ENCODE peak calls at places on chromosomes 16 and 17, in eight cellular contexts. I, U, Z, R, P, O, T and K are unnamed samples.

GRCh38 chr16:14509675-14510132 is 120.4 kb downstream of the PARN start:
- DNase-seq in I (no peak), U (peak), Z (no peak), R (no peak), P (no peak), O (no peak), T (no peak), K (no peak)

GRCh38 chr16:24836836-24837235 is 8.9 kb upstream of the SLC5A11 start:
- DNase-seq in I (no peak), U (no peak), Z (no peak), R (no peak), P (no peak), O (no peak), T (no peak), K (no peak)

GRCh38 chr17:40533896-40534295 is 31.4 kb downstream of the CCR7 start:
- DNase-seq in I (no peak), U (no peak), Z (no peak), R (no peak), P (no peak), O (no peak), T (no peak), K (no peak)

GRCh38 chr17:9427460-9428315 is 147.9 kb downstream of the STX8 start:
- DNase-seq in I (no peak), U (no peak), Z (no peak), R (no peak), P (peak), O (no peak), T (no peak), K (no peak)

GRCh38 chr16:22673463-22673862 is 140.5 kb upstream of the HS3ST2 start:
- DNase-seq in I (no peak), U (no peak), Z (no peak), R (no peak), P (no peak), O (no peak), T (no peak), K (no peak)

GRCh38 chr16:57720142-57720575 is 15.4 kb upstream of the KATNB1 start:
- DNase-seq in I (no peak), U (peak), Z (peak), R (peak), P (no peak), O (no peak), T (peak), K (peak)

GRCh38 chr16:67528870-67529638 is 425 bp downstream of the RIPOR1 start:
- DNase-seq in I (no peak), U (peak), Z (peak), R (no peak), P (no peak), O (no peak), T (peak), K (peak)

GRCh38 chr16:85350973-85351372 is 238.7 kb upstream of the CIBAR2 start:
- DNase-seq in I (no peak), U (peak), Z (no peak), R (peak), P (peak), O (peak), T (no peak), K (peak)

GRCh38 chr16:57998484-57998883 is 2.0 kb downstream of the ZNF319 start:
- DNase-seq in I (peak), U (peak), Z (peak), R (no peak), P (no peak), O (no peak), T (no peak), K (peak)

GRCh38 chr17:34816806-34817205 is 144.5 kb downstream of the CCT6B start:
- DNase-seq in I (no peak), U (no peak), Z (no peak), R (no peak), P (no peak), O (no peak), T (no peak), K (no peak)

GRCh38 chr16:30715777-30716445 is 16.9 kb downstream of the SRCAP start:
- DNase-seq in I (peak), U (peak), Z (peak), R (no peak), P (no peak), O (no peak), T (no peak), K (no peak)

GRCh38 chr17:44464037-44464436 is 39.2 kb downstream of the GPATCH8 start:
- DNase-seq in I (no peak), U (peak), Z (no peak), R (no peak), P (no peak), O (no peak), T (no peak), K (peak)

GRCh38 chr17:49217651-49218413 is 7.3 kb downstream of the ABI3 start:
- DNase-seq in I (peak), U (no peak), Z (peak), R (no peak), P (peak), O (no peak), T (peak), K (no peak)

GRCh38 chr16:80158766-80159165 is 382.0 kb upstream of the DYNLRB2 start:
- DNase-seq in I (no peak), U (no peak), Z (no peak), R (peak), P (no peak), O (no peak), T (no peak), K (no peak)

GRCh38 chr17:9308069-9308468 is 267.6 kb downstream of the STX8 start:
- DNase-seq in I (no peak), U (no peak), Z (no peak), R (no peak), P (no peak), O (no peak), T (no peak), K (no peak)

GRCh38 chr17:49483588-49484509 is 11.2 kb upstream of the NGFR start:
- DNase-seq in I (no peak), U (no peak), Z (peak), R (no peak), P (no peak), O (no peak), T (no peak), K (no peak)

GRCh38 chr16:72934661-72935403 is 113.1 kb downstream of the ZFHX3 start:
- DNase-seq in I (no peak), U (peak), Z (no peak), R (no peak), P (no peak), O (no peak), T (no peak), K (no peak)

GRCh38 chr17:34843682-34844081 is 117.6 kb downstream of the CCT6B start:
- DNase-seq in I (no peak), U (no peak), Z (no peak), R (no peak), P (no peak), O (no peak), T (no peak), K (no peak)

GRCh38 chr16:57667526-57668258 is 414 bp upstream of the ADGRG3 start:
- DNase-seq in I (no peak), U (no peak), Z (peak), R (no peak), P (peak), O (no peak), T (no peak), K (peak)

GRCh38 chr17:30334421-30334820 is 564 bp upstream of the TMIGD1 start:
- DNase-seq in I (no peak), U (no peak), Z (no peak), R (no peak), P (no peak), O (no peak), T (no peak), K (no peak)

GRCh38 chr17:7313028-7313889 is 1.9 kb downstream of the GPS2 start:
- DNase-seq in I (no peak), U (no peak), Z (no peak), R (no peak), P (no peak), O (no peak), T (no peak), K (no peak)

GRCh38 chr16:31874354-31875111 is 926 bp downstream of the ZNF267 start:
- DNase-seq in I (no peak), U (peak), Z (peak), R (no peak), P (no peak), O (no peak), T (peak), K (peak)

GRCh38 chr16:56835330-56835729 is 29.7 kb upstream of the SLC12A3 start:
- DNase-seq in I (no peak), U (no peak), Z (no peak), R (no peak), P (no peak), O (no peak), T (no peak), K (no peak)

GRCh38 chr16:12178251-12178990 is 201.9 kb downstream of the SNX29 start:
- DNase-seq in I (no peak), U (peak), Z (no peak), R (no peak), P (peak), O (no peak), T (no peak), K (peak)

DNA sequence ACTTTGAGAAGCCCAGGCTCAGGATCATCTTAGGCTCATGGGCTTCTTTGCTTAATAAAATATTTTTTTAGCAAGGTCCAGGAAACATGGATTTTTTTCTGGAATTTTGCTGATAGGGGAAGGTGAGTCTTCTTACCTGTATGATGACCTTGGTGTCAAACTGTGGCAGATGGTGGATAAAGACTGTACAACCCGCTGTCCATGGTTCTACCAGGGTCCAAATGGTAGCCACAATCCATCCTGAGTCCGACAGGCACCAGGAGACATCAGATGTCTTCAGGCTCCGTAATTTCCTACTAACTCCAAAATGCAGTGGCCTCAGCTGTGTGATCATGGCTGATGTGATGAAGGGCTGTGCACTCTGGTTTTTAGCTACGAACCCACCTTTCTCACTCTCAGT is 27.8 kb downstream of the ACSM1 start:
- DNase-seq in I (no peak), U (no peak), Z (no peak), R (no peak), P (no peak), O (no peak), T (no peak), K (no peak)
- TF ChIP-seq CTCF in I (no peak), U (no peak), Z (no peak), R (no peak), P (no peak), O (no peak), T (no peak), K (no peak)

DNA sequence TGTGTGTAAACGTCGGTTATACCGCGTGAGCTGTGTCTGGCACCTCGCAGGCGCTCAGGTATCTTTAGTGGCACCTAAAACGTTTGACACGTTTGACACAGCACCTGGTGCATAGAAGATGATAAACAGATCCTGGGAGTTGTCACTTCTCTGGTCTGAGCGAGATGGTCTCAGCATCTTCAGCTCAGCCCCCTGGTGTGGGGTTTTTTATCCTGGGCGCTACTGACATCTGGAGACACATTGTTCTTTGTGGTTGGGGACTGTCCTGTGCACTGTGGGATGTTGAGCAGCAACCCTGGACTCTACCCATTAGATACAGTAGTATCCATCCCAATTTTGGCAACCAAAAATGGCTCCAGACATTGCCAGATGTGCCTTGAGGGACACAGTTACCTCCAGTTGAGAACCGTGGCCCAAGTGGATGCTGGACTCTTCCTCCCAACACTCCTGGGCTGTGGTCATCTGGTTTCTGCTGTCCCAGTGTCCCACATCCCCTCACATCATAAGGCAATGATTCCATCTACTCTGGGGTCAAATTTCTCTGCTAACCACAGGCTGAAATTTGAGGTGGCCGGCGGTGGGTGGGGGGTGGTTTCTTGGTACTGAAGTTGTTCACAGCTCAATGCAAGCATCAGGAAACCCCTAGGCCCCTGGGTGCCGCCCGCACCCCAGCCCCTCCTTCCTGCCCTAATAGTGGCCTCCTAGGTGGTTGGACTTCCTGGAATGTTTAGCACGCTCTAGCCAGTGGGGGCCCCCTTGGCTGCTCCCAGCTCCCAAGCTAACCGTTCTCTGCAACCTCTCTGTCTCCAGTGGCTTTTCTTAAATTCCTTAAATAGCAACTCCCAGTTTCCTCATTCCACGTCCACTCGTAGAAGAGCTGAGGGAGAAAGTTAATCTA is 124.7 kb downstream of the ABCC1 start:
- DNase-seq in I (no peak), U (peak), Z (peak), R (peak), P (no peak), O (no peak), T (no peak), K (peak)
- TF ChIP-seq CTCF in I (no peak), U (no peak), Z (no peak), R (no peak), P (no peak), O (no peak), T (no peak), K (peak)

GRCh38 chr17:79794659-79795511 is 2.0 kb downstream of the CBX8 start:
- DNase-seq in I (no peak), U (no peak), Z (no peak), R (no peak), P (no peak), O (no peak), T (no peak), K (no peak)
- TF ChIP-seq CTCF in I (no peak), U (no peak), Z (no peak), R (no peak), P (no peak), O (no peak), T (no peak), K (no peak)

GRCh38 chr17:29005936-29006438 is at the start of gene SEZ6:
- DNase-seq in I (peak), U (peak), Z (peak), R (no peak), P (peak), O (no peak), T (peak), K (peak)
- TF ChIP-seq CTCF in I (no peak), U (no peak), Z (no peak), R (no peak), P (peak), O (peak), T (no peak), K (no peak)

GRCh38 chr17:67557052-67557845 is 160.5 kb upstream of the NOL11 start:
- DNase-seq in I (no peak), U (no peak), Z (no peak), R (no peak), P (no peak), O (no peak), T (no peak), K (no peak)

GRCh38 chr17:67557921-67558320 is 159.8 kb upstream of the NOL11 start:
- DNase-seq in I (no peak), U (no peak), Z (no peak), R (no peak), P (no peak), O (no peak), T (no peak), K (peak)

GRCh38 chr17:67562036-67562435 is 155.7 kb upstream of the NOL11 start:
- DNase-seq in I (no peak), U (no peak), Z (no peak), R (no peak), P (no peak), O (no peak), T (no peak), K (no peak)

GRCh38 chr17:67558740-67559380 is 158.9 kb upstream of the NOL11 start:
- DNase-seq in I (no peak), U (peak), Z (no peak), R (no peak), P (peak), O (no peak), T (no peak), K (peak)

GRCh38 chr17:67559381-67559966 is 158.3 kb upstream of the NOL11 start:
- DNase-seq in I (no peak), U (no peak), Z (no peak), R (no peak), P (no peak), O (no peak), T (peak), K (no peak)
- TF ChIP-seq CTCF in I (no peak), U (peak), Z (no peak), R (no peak), P (no peak), O (no peak), T (peak), K (peak)

GRCh38 chr16:46482895-46483294 is 138.3 kb downstream of the SHCBP1 start:
- DNase-seq in I (no peak), U (no peak), Z (no peak), R (no peak), P (no peak), O (no peak), T (no peak), K (no peak)
- TF ChIP-seq CTCF in I (no peak), U (no peak), Z (no peak), R (no peak), P (no peak), O (no peak), T (no peak), K (no peak)

GRCh38 chr16:50593410-50594139 is 45.4 kb downstream of the NKD1 start:
- DNase-seq in I (no peak), U (peak), Z (no peak), R (no peak), P (no peak), O (no peak), T (no peak), K (peak)
- TF ChIP-seq CTCF in I (no peak), U (peak), Z (no peak), R (peak), P (no peak), O (no peak), T (no peak), K (peak)

GRCh38 chr17:11997147-11997971 is at the start of gene ZNF18:
- DNase-seq in I (peak), U (peak), Z (peak), R (peak), P (peak), O (peak), T (peak), K (peak)
- TF ChIP-seq CTCF in I (no peak), U (no peak), Z (no peak), R (no peak), P (no peak), O (no peak), T (no peak), K (no peak)

GRCh38 chr16:28937222-28937876 is 5.6 kb downstream of the CD19 start:
- DNase-seq in I (no peak), U (no peak), Z (no peak), R (no peak), P (no peak), O (no peak), T (no peak), K (no peak)

GRCh38 chr16:28935333-28935732 is 3.6 kb downstream of the CD19 start:
- DNase-seq in I (no peak), U (no peak), Z (no peak), R (no peak), P (no peak), O (no peak), T (no peak), K (no peak)

GRCh38 chr16:28936784-28937155 is 5.0 kb downstream of the CD19 start:
- DNase-seq in I (no peak), U (no peak), Z (no peak), R (no peak), P (no peak), O (no peak), T (no peak), K (no peak)

GRCh38 chr16:28938721-28939120 is 7.0 kb downstream of the CD19 start:
- DNase-seq in I (no peak), U (no peak), Z (no peak), R (no peak), P (no peak), O (no peak), T (no peak), K (no peak)

GRCh38 chr16:28935924-28936783 is 4.4 kb downstream of the CD19 start:
- DNase-seq in I (peak), U (peak), Z (peak), R (no peak), P (peak), O (peak), T (peak), K (peak)
- TF ChIP-seq CTCF in I (no peak), U (no peak), Z (no peak), R (no peak), P (no peak), O (no peak), T (no peak), K (no peak)